ENCODE peak calls at places on chromosomes 4 and X, in five cellular contexts. U, X, G, F and O are unnamed samples.

GRCh38 chrX:150913511-150913910 is 15.0 kb upstream of the CD99L2 start:
- DNase-seq in U (no peak), X (peak), G (no peak), F (no peak), O (peak)

GRCh38 chrX:21638311-21638710 is 19.8 kb downstream of the KLHL34 start:
- DNase-seq in U (peak), X (peak), G (no peak), F (peak), O (no peak)

GRCh38 chr4:879730-880079 is 52.4 kb downstream of the GAK start:
- DNase-seq in U (no peak), X (no peak), G (no peak), F (no peak), O (no peak)

GRCh38 chrX:4936315-4936714 is 1222.9 kb upstream of the PRKX start:
- DNase-seq in U (no peak), X (no peak), G (no peak), F (no peak), O (no peak)

GRCh38 chrX:67555578-67556203 is 11.9 kb downstream of the AR start:
- DNase-seq in U (peak), X (peak), G (no peak), F (no peak), O (peak)

GRCh38 chr4:3871181-3871852 is 105.1 kb downstream of the ADRA2C start:
- DNase-seq in U (no peak), X (no peak), G (no peak), F (peak), O (no peak)

GRCh38 chrX:69627744-69628143 is 11.8 kb downstream of the EDA start:
- DNase-seq in U (no peak), X (no peak), G (no peak), F (no peak), O (no peak)

GRCh38 chrX:7047951-7048350 is 99.6 kb upstream of the STS start:
- DNase-seq in U (peak), X (no peak), G (no peak), F (no peak), O (no peak)